ENCODE peak calls at places on chromosomes 16 and 17, in four cellular contexts. Z, C, I and T are unnamed samples.

GRCh38 chr17:43126911-43127290 is 1.7 kb upstream of the BRCA1 start:
- DNase-seq in Z (no peak), I (no peak), C (no peak), T (no peak)

GRCh38 chr16:27221576-27222498 is 18.5 kb downstream of the KDM8 start:
- DNase-seq in Z (no peak), C (no peak), I (no peak), T (no peak)

GRCh38 chr17:82236142-82236971 is 7.5 kb downstream of the SLC16A3 start:
- DNase-seq in C (no peak), I (peak), Z (no peak), T (no peak)

GRCh38 chr17:80023261-80024205 is 12.1 kb downstream of the TBC1D16 start:
- DNase-seq in Z (no peak), C (no peak), I (no peak), T (no peak)

GRCh38 chr17:50944054-50944901 is 78.1 kb upstream of the TOB1 start:
- DNase-seq in Z (no peak), C (peak), I (no peak), T (no peak)

GRCh38 chr16:2983706-2984136 is 3.5 kb upstream of the PKMYT1 start:
- DNase-seq in I (peak), Z (peak), C (peak), T (no peak)

GRCh38 chr17:81805707-81806460 is 1.9 kb downstream of the GCGR start:
- DNase-seq in I (no peak), C (no peak), Z (no peak), T (no peak)

GRCh38 chr16:20866161-20866772 is 33.9 kb downstream of the DCUN1D3 start:
- DNase-seq in I (peak), C (peak), Z (peak), T (no peak)

GRCh38 chr16:71919033-71919432 is 23.7 kb downstream of the IST1 start:
- DNase-seq in C (no peak), Z (no peak), I (no peak), T (no peak)

GRCh38 chr17:50397919-50398285 is 579 bp upstream of the LRRC59 start:
- DNase-seq in I (no peak), C (no peak), Z (no peak), T (no peak)

GRCh38 chr16:57756424-57757325 is 21.1 kb downstream of the KATNB1 start:
- DNase-seq in C (no peak), I (no peak), Z (no peak), T (no peak)

GRCh38 chr16:9709221-9709620 is 473.0 kb downstream of the GRIN2A start:
- DNase-seq in Z (no peak), I (no peak), C (no peak), T (no peak)

GRCh38 chr16:78060787-78061186 is 38.4 kb downstream of the CLEC3A start:
- DNase-seq in Z (no peak), C (no peak), I (no peak), T (no peak)

GRCh38 chr17:14331200-14331981 is 30.5 kb downstream of the HS3ST3B1 start:
- DNase-seq in Z (no peak), C (no peak), I (no peak), T (no peak)

GRCh38 chr16:72042157-72042660 is 12.1 kb upstream of the HP start:
- DNase-seq in I (no peak), C (no peak), Z (no peak), T (no peak)

GRCh38 chr16:89025636-89026035 is 48.6 kb upstream of the CBFA2T3 start:
- DNase-seq in I (no peak), Z (no peak), C (no peak), T (no peak)

GRCh38 chr16:73031155-73031866 is 16.6 kb downstream of the ZFHX3 start:
- DNase-seq in I (no peak), C (no peak), Z (no peak), T (no peak)

GRCh38 chr17:70661342-70662222 is 492.2 kb downstream of the KCNJ2 start:
- DNase-seq in C (peak), I (no peak), Z (no peak), T (peak)

GRCh38 chr17:34291721-34292348 is 6.3 kb downstream of the CCL11 start:
- DNase-seq in I (peak), C (peak), Z (no peak), T (no peak)